ENCODE peak calls at places on chromosomes 13 and 19, in ten cellular contexts. E is BE2C; R is T-cell; I is HFF-Myc; X is NCI-H460; C is HEK293T; U is activated T-helper 1 cell treated with anti-CD3 and anti-CD28 coated beads, Interleukin-12 subunit alpha, Interleukin-12 subunit beta, Interleukin-2, Interleukin-4 antibody, amounts not matched to agents 30 ng/mL and 10 ng/mL and 1 ng/mL, durations not matched to agents 14 hours and 24 hours and 36 hours; D is neural progenitor cell; M is WTC11; G is stimulated activated CD8-positive, alpha-beta memory T cell treated with anti-CD3 and anti-CD28 coated beads, Interleukin-7, amount 100 ng/mL, for 1 hour. L is an unnamed sample.

GRCh38 chr19:9931629-9932028 is 4.7 kb downstream of the OLFM2 start:
- DNase-seq in E (no peak), R (no peak), I (no peak), X (no peak), C (no peak), U (no peak), D (no peak), M (no peak), G (no peak), L (no peak)

GRCh38 chr13:50910483-50910805 is 853 bp downstream of the RNASEH2B start:
- DNase-seq in E (peak), R (no peak), I (no peak), X (peak), C (peak), U (no peak), D (peak), M (peak), G (no peak), L (peak)

GRCh38 chr13:66656050-66656449 is 574.1 kb downstream of the PCDH9 start:
- DNase-seq in E (no peak), R (no peak), I (no peak), X (no peak), C (no peak), U (no peak), D (peak), M (no peak), G (no peak), L (peak)

GRCh38 chr13:102769679-102770078 is 3.9 kb downstream of the TEX30 start:
- DNase-seq in E (no peak), R (no peak), I (no peak), X (no peak), C (no peak), U (no peak), D (no peak), M (no peak), G (no peak), L (no peak)

GRCh38 chr13:47908200-47908902 is 92.7 kb downstream of the SUCLA2 start:
- DNase-seq in E (no peak), R (no peak), I (no peak), X (no peak), C (no peak), U (no peak), D (no peak), M (no peak), G (no peak), L (no peak)

GRCh38 chr13:53250272-53250875 is 221.8 kb downstream of the OLFM4 start:
- DNase-seq in E (peak), R (no peak), I (peak), X (peak), C (peak), U (no peak), D (peak), M (no peak), G (no peak), L (peak)

GRCh38 chr19:39246951-39247669 is 1.5 kb downstream of the IFNL4 start:
- DNase-seq in E (peak), R (no peak), I (no peak), X (no peak), C (no peak), U (no peak), D (peak), M (peak), G (no peak), L (peak)

GRCh38 chr19:50477751-50478515 is 1.3 kb upstream of the GARIN5A start:
- DNase-seq in E (no peak), R (no peak), I (no peak), X (no peak), C (no peak), U (no peak), D (no peak), M (no peak), G (no peak), L (no peak)

GRCh38 chr13:113921763-113922162 is 52.1 kb downstream of the C13orf46 start:
- DNase-seq in E (no peak), R (no peak), I (no peak), X (no peak), C (no peak), U (no peak), D (no peak), M (no peak), G (no peak), L (no peak)